ENCODE peak calls at places on chromosomes 1 and 21, in five cellular contexts. One of them, this sample, is unnamed. For H3K4me1 and H3K9me3, the result is how much of the 10 kb centered on the place peaks cover.

GRCh38 chr1:59298178-59298583 is 1.3 kb downstream of the FGGY start:
- DNase-seq in cardiac muscle cell: no peak
- DNase-seq in heart right ventricle: peak
- DNase-seq in ovary: peak
- DNase-seq in right cardiac atrium: peak
- DNase-seq in this sample: no peak

GRCh38 chr1:221468556-221468955 is 273.3 kb downstream of the DUSP10 start:
- DNase-seq in cardiac muscle cell: no peak
- DNase-seq in heart right ventricle: no peak
- DNase-seq in ovary: no peak
- DNase-seq in right cardiac atrium: no peak
- DNase-seq in this sample: no peak

GRCh38 chr1:162639718-162640117 is 7.5 kb downstream of the DDR2 start:
- DNase-seq in cardiac muscle cell: no peak
- DNase-seq in heart right ventricle: no peak
- DNase-seq in ovary: no peak
- DNase-seq in right cardiac atrium: no peak
- DNase-seq in this sample: no peak

GRCh38 chr1:225500589-225501192 is 72.9 kb upstream of the LBR start:
- DNase-seq in cardiac muscle cell: no peak
- DNase-seq in heart right ventricle: no peak
- DNase-seq in ovary: no peak
- DNase-seq in right cardiac atrium: no peak
- DNase-seq in this sample: no peak

GRCh38 chr1:228472655-228473054 is 14.5 kb upstream of the RNF187 start:
- DNase-seq in cardiac muscle cell: no peak
- DNase-seq in heart right ventricle: no peak
- DNase-seq in ovary: no peak
- DNase-seq in right cardiac atrium: no peak
- DNase-seq in this sample: no peak

GRCh38 chr1:199404191-199404590 is 623.3 kb upstream of the NR5A2 start:
- DNase-seq in cardiac muscle cell: no peak
- DNase-seq in heart right ventricle: no peak
- DNase-seq in ovary: no peak
- DNase-seq in right cardiac atrium: no peak
- DNase-seq in this sample: no peak

GRCh38 chr1:226181996-226182714 is 4.4 kb downstream of the ACBD3 start:
- DNase-seq in cardiac muscle cell: peak
- DNase-seq in heart right ventricle: peak
- DNase-seq in ovary: peak
- DNase-seq in right cardiac atrium: peak
- DNase-seq in this sample: no peak

GRCh38 chr1:246178902-246179301 is 328.2 kb downstream of the SMYD3 start:
- DNase-seq in cardiac muscle cell: peak
- DNase-seq in heart right ventricle: no peak
- DNase-seq in ovary: no peak
- DNase-seq in right cardiac atrium: no peak
- DNase-seq in this sample: no peak

GRCh38 chr1:38817958-38818705 is 41.4 kb downstream of the RRAGC start:
- DNase-seq in cardiac muscle cell: peak
- DNase-seq in heart right ventricle: no peak
- DNase-seq in ovary: peak
- DNase-seq in right cardiac atrium: peak
- DNase-seq in this sample: no peak

GRCh38 chr1:112589766-112590165 is 29.2 kb downstream of the ST7L start:
- DNase-seq in cardiac muscle cell: no peak
- DNase-seq in heart right ventricle: no peak
- DNase-seq in ovary: no peak
- DNase-seq in right cardiac atrium: no peak
- DNase-seq in this sample: no peak

GRCh38 chr1:240093120-240093961 is 1.7 kb downstream of the FMN2 start:
- DNase-seq in cardiac muscle cell: peak
- DNase-seq in heart right ventricle: no peak
- DNase-seq in ovary: peak
- DNase-seq in right cardiac atrium: peak
- DNase-seq in this sample: no peak

GRCh38 chr21:34679056-34679455 is 10.3 kb downstream of the CLIC6 start:
- DNase-seq in cardiac muscle cell: no peak
- DNase-seq in heart right ventricle: no peak
- DNase-seq in ovary: no peak
- DNase-seq in right cardiac atrium: no peak
- DNase-seq in this sample: no peak

GRCh38 chr1:46352363-46352762 is 11.8 kb downstream of the NSUN4 start:
- DNase-seq in cardiac muscle cell: no peak
- DNase-seq in heart right ventricle: no peak
- DNase-seq in ovary: no peak
- DNase-seq in right cardiac atrium: no peak
- DNase-seq in this sample: no peak

GRCh38 chr21:44708866-44709425 is 2.4 kb downstream of the TSPEAR start:
- DNase-seq in cardiac muscle cell: no peak
- DNase-seq in heart right ventricle: no peak
- DNase-seq in ovary: peak
- DNase-seq in right cardiac atrium: no peak
- DNase-seq in this sample: peak

GRCh38 chr1:235588916-235589515 is 60.6 kb downstream of the GNG4 start:
- DNase-seq in cardiac muscle cell: no peak
- DNase-seq in heart right ventricle: no peak
- DNase-seq in ovary: peak
- DNase-seq in right cardiac atrium: no peak
- DNase-seq in this sample: no peak

GRCh38 chr1:14039894-14040430 is 340.0 kb downstream of the PRDM2 start:
- DNase-seq in cardiac muscle cell: no peak
- DNase-seq in heart right ventricle: no peak
- DNase-seq in ovary: no peak
- DNase-seq in right cardiac atrium: no peak
- DNase-seq in this sample: no peak

GRCh38 chr1:162497723-162498441 is at the start of gene UHMK1:
- DNase-seq in cardiac muscle cell: peak
- DNase-seq in heart right ventricle: peak
- DNase-seq in ovary: peak
- DNase-seq in right cardiac atrium: peak
- DNase-seq in this sample: peak

GRCh38 chr21:45209685-45210284 is 77.9 kb downstream of the POFUT2 start:
- DNase-seq in cardiac muscle cell: no peak
- DNase-seq in heart right ventricle: no peak
- DNase-seq in ovary: no peak
- DNase-seq in right cardiac atrium: peak
- DNase-seq in this sample: no peak

GRCh38 chr1:165068716-165069115 is 287.8 kb downstream of the LMX1A start:
- DNase-seq in cardiac muscle cell: no peak
- DNase-seq in heart right ventricle: no peak
- DNase-seq in ovary: no peak
- DNase-seq in right cardiac atrium: no peak
- DNase-seq in this sample: no peak

GRCh38 chr1:41110721-41111120 is 89.2 kb upstream of the SLFNL1 start:
- DNase-seq in cardiac muscle cell: no peak
- DNase-seq in heart right ventricle: no peak
- DNase-seq in ovary: no peak
- DNase-seq in right cardiac atrium: no peak
- DNase-seq in this sample: no peak

GRCh38 chr21:32056791-32057190 is 184.0 kb downstream of the HUNK start:
- DNase-seq in cardiac muscle cell: no peak
- DNase-seq in heart right ventricle: no peak
- DNase-seq in ovary: no peak
- DNase-seq in right cardiac atrium: no peak
- DNase-seq in this sample: no peak

GRCh38 chr1:66070491-66070890 is 277.8 kb downstream of the PDE4B start:
- DNase-seq in cardiac muscle cell: no peak
- DNase-seq in heart right ventricle: no peak
- DNase-seq in ovary: no peak
- DNase-seq in right cardiac atrium: no peak
- DNase-seq in this sample: no peak

GRCh38 chr1:91730781-91731732 is 154.9 kb downstream of the TGFBR3 start:
- DNase-seq in cardiac muscle cell: no peak
- DNase-seq in heart right ventricle: peak
- DNase-seq in ovary: no peak
- DNase-seq in right cardiac atrium: no peak
- DNase-seq in this sample: no peak

GRCh38 chr1:12798911-12799310 is 7.7 kb downstream of the PRAMEF1 start:
- DNase-seq in cardiac muscle cell: no peak
- DNase-seq in heart right ventricle: no peak
- DNase-seq in ovary: no peak
- DNase-seq in right cardiac atrium: no peak
- DNase-seq in this sample: no peak

GRCh38 chr1:232317336-232317735 is 312.6 kb downstream of the SIPA1L2 start:
- DNase-seq in cardiac muscle cell: no peak
- DNase-seq in heart right ventricle: no peak
- DNase-seq in ovary: no peak
- DNase-seq in right cardiac atrium: no peak
- DNase-seq in this sample: no peak

GRCh38 chr1:225897595-225898514 is 8.9 kb upstream of the LEFTY1 start:
- DNase-seq in cardiac muscle cell: no peak
- DNase-seq in heart right ventricle: no peak
- DNase-seq in ovary: no peak
- DNase-seq in right cardiac atrium: no peak
- DNase-seq in this sample: no peak

DNA sequence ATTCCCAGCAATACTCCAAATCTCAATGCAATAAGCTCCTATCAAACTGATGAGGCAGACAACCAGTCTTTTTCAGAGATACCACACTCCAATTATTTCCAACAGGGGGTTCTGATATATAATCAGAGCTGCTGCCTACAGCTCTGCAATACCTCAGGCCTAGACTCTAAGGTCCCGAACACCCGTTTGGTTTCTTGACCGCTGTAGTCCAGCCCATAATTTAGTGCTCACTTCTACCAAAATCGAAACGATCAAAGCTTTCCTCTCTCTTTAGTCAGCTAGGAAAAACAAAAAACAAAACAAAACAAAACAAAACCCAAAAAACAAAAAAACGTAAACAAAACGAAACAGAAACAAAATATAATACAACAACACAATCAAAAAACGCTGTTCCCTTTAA is 453.0 kb downstream of the NEGR1 start:
- DNase-seq in cardiac muscle cell: no peak
- DNase-seq in heart right ventricle: no peak
- DNase-seq in ovary: no peak
- DNase-seq in right cardiac atrium: no peak
- DNase-seq in this sample: no peak
- H3K4me1 ChIP-seq in cardiac muscle cell: under half
- H3K4me1 ChIP-seq in heart right ventricle: under half
- H3K4me1 ChIP-seq in ovary: under half
- H3K4me1 ChIP-seq in right cardiac atrium: under half
- H3K4me1 ChIP-seq in this sample: under half

DNA sequence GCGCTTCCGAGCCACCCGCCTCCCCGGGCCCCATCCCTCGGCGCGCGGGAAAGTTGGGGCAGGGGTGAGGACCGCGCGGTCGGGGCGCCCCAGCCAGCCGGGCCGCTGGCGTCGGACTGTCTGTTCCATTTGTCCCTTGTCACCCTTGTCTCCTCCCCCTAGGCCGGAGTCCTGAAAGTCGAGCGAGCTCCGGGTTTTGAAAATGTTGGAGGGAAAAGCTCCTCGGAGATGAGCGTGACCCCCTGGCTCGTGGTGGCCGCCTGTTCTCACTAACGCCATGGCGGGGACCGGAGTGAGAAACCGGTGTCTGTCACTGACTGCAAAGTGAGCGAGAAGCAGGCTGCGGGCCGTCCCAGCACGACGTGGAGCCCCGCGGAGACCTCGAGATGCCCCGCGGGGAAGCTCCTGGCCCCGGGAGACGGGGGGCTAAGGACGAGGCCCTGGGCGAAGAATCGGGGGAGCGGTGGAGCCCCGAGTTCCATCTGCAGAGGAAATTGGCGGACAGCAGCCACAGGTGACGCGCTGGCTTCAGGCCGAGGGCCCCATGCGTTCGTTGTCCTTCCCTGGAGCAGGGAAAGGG is 491 bp downstream of the PER3 start:
- DNase-seq in cardiac muscle cell: no peak
- DNase-seq in heart right ventricle: peak
- DNase-seq in ovary: peak
- DNase-seq in right cardiac atrium: peak
- DNase-seq in this sample: no peak
- H3K4me3 ChIP-seq in cardiac muscle cell: peak
- H3K4me3 ChIP-seq in heart right ventricle: peak
- H3K4me3 ChIP-seq in ovary: peak
- H3K4me3 ChIP-seq in right cardiac atrium: peak
- H3K4me3 ChIP-seq in this sample: peak

DNA sequence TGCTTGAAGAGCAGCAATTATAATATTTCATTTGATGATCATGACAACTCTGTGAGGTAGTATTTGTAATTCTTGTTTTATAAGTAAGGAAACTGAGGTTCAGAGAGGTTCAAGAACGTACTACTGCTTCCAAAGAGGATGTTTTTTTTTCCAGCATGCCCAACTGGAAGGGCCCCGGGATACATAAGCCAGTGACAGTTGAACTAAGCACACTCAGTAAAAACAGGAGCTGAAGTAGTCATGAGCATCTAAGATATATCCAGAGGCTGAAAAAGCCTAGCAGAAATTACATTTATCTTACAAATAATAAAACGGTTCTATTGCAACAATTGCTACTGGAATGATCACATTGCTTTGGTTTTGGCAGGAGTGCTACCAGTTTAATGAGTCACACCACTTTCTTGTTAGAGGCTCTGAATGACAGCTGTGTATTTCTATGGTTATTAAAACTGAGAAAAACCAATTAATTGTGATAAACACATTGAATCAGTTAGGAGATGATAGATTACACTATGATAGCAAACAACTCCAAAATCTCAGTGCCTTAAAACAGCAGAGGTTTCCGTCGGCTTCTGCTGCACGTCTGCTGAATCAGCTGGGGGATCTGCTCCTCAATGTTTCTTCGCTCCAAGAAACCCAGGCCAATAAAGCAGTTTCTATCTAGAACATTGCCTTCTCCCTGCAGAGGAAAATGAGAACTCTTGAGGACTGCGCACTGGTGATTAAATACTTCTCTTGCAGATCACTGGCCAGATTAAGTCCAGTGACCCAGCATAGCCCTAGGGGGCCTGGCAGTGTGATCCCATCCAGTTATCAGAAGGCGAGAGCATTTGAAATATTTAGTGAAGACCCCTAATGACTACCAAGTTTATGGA is 522.7 kb downstream of the PLPP3 start:
- DNase-seq in cardiac muscle cell: no peak
- DNase-seq in heart right ventricle: no peak
- DNase-seq in ovary: no peak
- DNase-seq in right cardiac atrium: no peak
- DNase-seq in this sample: no peak
- H3K9me3 ChIP-seq in cardiac muscle cell: under half
- H3K9me3 ChIP-seq in heart right ventricle: under half
- H3K9me3 ChIP-seq in ovary: under half
- H3K9me3 ChIP-seq in right cardiac atrium: under half
- H3K9me3 ChIP-seq in this sample: under half

GRCh38 chr1:204178487-204179281 is 12.5 kb upstream of the REN start:
- DNase-seq in cardiac muscle cell: no peak
- DNase-seq in heart right ventricle: no peak
- DNase-seq in ovary: no peak
- DNase-seq in right cardiac atrium: no peak
- DNase-seq in this sample: no peak

GRCh38 chr1:204174958-204175357 is 8.8 kb upstream of the REN start:
- DNase-seq in cardiac muscle cell: no peak
- DNase-seq in heart right ventricle: no peak
- DNase-seq in ovary: no peak
- DNase-seq in right cardiac atrium: no peak
- DNase-seq in this sample: no peak

GRCh38 chr1:204181116-204181515 is 15.0 kb upstream of the REN start:
- DNase-seq in cardiac muscle cell: no peak
- DNase-seq in heart right ventricle: no peak
- DNase-seq in ovary: no peak
- DNase-seq in right cardiac atrium: no peak
- DNase-seq in this sample: no peak

GRCh38 chr1:204177133-204177532 is 11.0 kb upstream of the REN start:
- DNase-seq in cardiac muscle cell: no peak
- DNase-seq in heart right ventricle: no peak
- DNase-seq in ovary: no peak
- DNase-seq in right cardiac atrium: no peak
- DNase-seq in this sample: no peak

GRCh38 chr1:204180133-204180532 is 14.0 kb upstream of the REN start:
- DNase-seq in cardiac muscle cell: no peak
- DNase-seq in heart right ventricle: no peak
- DNase-seq in ovary: no peak
- DNase-seq in right cardiac atrium: no peak
- DNase-seq in this sample: no peak
- H3K4me1 ChIP-seq in cardiac muscle cell: under half
- H3K4me1 ChIP-seq in heart right ventricle: under half
- H3K4me1 ChIP-seq in ovary: under half
- H3K4me1 ChIP-seq in right cardiac atrium: under half
- H3K4me1 ChIP-seq in this sample: under half